ENCODE peak calls at places on chromosome 3, in ten cellular contexts. F is RWPE2, K is IMR-90, C is K562, N is upper lobe of right lung, B is lung, Z is heart right ventricle, S is lower lobe of right lung, L is left lung, X is gastrocnemius medialis. D is an unnamed sample.

GRCh38 chr3:23648965-23649328 is 156.8 kb upstream of the UBE2E1 start:
- ATAC-seq in Z (no peak), C (no peak), B (no peak), X (no peak), K (no peak), L (no peak), N (no peak), F (no peak), S (no peak), D (no peak)

GRCh38 chr3:143535994-143536784 is 312.1 kb downstream of the SLC9A9 start:
- ATAC-seq in F (no peak), K (peak; percentile 24), X (no peak), C (no peak), S (no peak), N (no peak), Z (no peak), B (no peak), L (no peak), D (no peak)

GRCh38 chr3:464255-464654 is 267.7 kb downstream of the CHL1 start:
- ATAC-seq in X (no peak), N (no peak), B (no peak), Z (no peak), C (no peak), L (no peak), K (no peak), F (no peak), S (no peak), D (no peak)

GRCh38 chr3:85255954-85256353 is 297.2 kb downstream of the CADM2 start:
- ATAC-seq in C (no peak), K (peak; percentile 49), F (no peak), Z (no peak), L (no peak), B (no peak), X (no peak), S (no peak), N (no peak), D (no peak)

GRCh38 chr3:41339758-41340157 is 140.5 kb downstream of the CTNNB1 start:
- ATAC-seq in X (no peak), C (no peak), B (no peak), S (no peak), K (no peak), Z (no peak), F (no peak), L (no peak), N (no peak), D (no peak)

GRCh38 chr3:134487406-134487805 is 1.5 kb downstream of the CEP63 start:
- ATAC-seq in N (no peak), X (no peak), Z (no peak), B (no peak), L (no peak), C (no peak), F (no peak), K (no peak), S (no peak), D (no peak)

GRCh38 chr3:64141476-64141875 is 83.8 kb downstream of the PRICKLE2 start:
- ATAC-seq in F (no peak), B (no peak), N (no peak), C (no peak), S (no peak), L (no peak), Z (no peak), K (peak; percentile 70), X (no peak), D (no peak)

GRCh38 chr3:173103469-173103868 is 37.6 kb downstream of the SPATA16 start:
- ATAC-seq in N (no peak), K (no peak), F (no peak), C (no peak), L (no peak), Z (no peak), B (no peak), X (no peak), S (no peak), D (no peak)

GRCh38 chr3:69408989-69409388 is 23.1 kb upstream of the FRMD4B start:
- ATAC-seq in L (peak; percentile 26), N (no peak), B (no peak), K (no peak), C (no peak), Z (peak; percentile 59), F (no peak), S (peak; percentile 6), X (no peak), D (peak; percentile 71)

GRCh38 chr3:18891641-18892040 is 256.7 kb upstream of the KCNH8 start:
- ATAC-seq in S (no peak), L (no peak), F (no peak), N (no peak), Z (no peak), X (no peak), B (no peak), K (no peak), C (no peak), D (no peak)

GRCh38 chr3:4826237-4827100 is 152.8 kb upstream of the BHLHE40 start:
- ATAC-seq in N (peak; percentile 62), L (peak; percentile 71), K (no peak), S (peak; percentile 68), F (peak; percentile 8), B (peak; percentile 70), C (no peak), X (peak; percentile 72), Z (peak; percentile 87), D (peak; percentile 80)
- H3K27ac ChIP-seq in N (peak overlapping the region; percentile 76), L (peak overlapping the region; percentile 84), K (no peak overlapping the region), S (peak overlapping the region; percentile 75), F (peak overlapping the region; percentile 88), B (peak overlapping the region; percentile 94), C (peak overlapping the region; percentile 16), X (peak overlapping the region; percentile 80), Z (peak overlapping the region; percentile 21), D (peak overlapping the region; percentile 69)

DNA sequence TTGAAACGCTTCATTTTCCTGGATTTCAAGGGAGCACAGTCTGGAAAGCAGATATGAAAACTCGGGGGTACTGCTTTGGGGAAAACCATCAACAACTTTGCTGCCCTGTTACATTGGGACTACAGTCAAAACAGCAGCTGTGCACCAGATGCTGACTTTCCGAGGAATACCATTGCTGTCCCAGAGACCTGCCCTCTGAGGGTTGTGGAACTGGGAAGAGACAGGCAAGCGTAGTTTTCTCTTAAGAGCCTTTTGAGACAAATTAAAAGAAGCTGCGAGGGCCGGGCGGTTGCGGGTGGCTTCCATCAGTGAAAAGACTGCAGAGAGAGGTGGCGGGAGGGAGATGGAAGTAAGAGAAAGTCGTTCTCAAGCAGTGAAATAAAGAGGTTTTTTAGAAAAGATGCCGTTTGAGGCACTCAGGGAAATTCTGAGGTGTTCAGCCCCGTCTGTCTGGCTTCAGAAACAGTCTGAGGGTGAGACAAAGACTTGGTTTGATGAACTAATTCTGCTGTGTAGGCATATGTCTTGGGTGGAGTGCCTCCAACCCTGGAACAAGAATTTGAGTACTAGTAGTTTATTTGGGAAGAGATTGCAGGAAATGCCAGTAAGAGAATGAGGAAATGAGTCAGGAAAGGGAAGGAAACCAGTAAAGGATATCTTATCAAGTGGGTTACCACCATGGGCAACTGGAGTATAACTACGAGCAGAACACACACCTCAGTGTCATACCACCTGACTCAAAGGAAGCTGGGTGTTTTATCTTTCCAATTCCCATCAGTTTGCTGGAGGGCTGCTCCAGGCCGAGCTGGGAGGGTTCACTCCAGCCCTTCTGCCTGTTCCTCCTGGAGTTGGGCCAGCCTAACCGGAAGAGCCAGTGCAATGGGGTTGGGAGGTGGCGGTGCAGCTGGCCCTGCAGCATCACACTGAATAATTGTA is 75.1 kb downstream of the TGFBR2 start:
- ATAC-seq in L (peak; percentile 49), F (peak; percentile 66), C (no peak), K (peak; percentile 63), B (peak; percentile 63), X (peak; percentile 28), Z (peak; percentile 81), N (peak; percentile 70), S (peak; percentile 59), D (peak; percentile 77)
- H3K27ac ChIP-seq in L (peak overlapping the region; percentile 45), F (peak overlapping the region; percentile 94), C (no peak overlapping the region), K (peak overlapping the region; percentile 18), B (peak overlapping the region; percentile 80), X (peak overlapping the region; percentile 56), Z (peak overlapping the region; percentile 51), N (peak overlapping the region; percentile 76), S (peak overlapping the region; percentile 66), D (peak overlapping the region; percentile 77)

DNA sequence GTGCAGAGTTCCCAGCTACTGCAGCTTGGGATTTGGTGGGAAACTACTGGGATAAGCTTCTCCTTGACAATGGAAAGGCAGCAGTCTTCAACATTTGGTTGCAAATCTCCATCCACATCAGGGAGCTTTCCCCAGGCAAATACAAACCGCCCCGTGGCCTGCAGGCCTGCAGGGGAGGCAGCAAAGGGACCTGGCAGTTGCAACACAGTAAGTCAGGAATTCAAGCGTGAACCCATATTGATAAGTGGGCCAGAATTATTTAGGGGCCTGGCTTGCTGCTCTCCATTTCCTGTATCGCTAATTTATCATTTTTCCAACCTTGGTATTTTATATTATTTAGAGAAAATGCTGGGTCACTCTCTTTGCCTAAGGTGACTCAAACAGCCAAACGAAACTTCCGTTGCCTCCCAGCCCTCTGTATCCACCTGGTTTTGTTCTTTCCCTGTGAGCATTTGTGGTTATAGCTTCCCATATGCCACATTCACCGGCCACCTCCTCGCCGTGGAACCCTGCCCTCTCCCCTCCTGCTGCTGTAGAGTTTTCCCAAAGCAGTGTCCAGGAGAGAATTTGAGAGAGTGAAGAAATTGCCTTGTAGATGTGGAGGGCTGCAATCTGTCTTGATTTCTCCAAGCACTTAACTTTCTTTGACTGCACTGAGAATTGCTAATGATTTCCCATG is 34.8 kb downstream of the B3GALNT1 start:
- ATAC-seq in N (no peak), F (no peak), L (peak; percentile 17), B (no peak), S (no peak), K (no peak), Z (no peak), C (no peak), X (no peak), D (no peak)
- H3K27ac ChIP-seq in N (no peak overlapping the region), F (peak overlapping the region; percentile 28), L (no peak overlapping the region), B (peak overlapping the region; percentile 13), S (no peak overlapping the region), K (no peak overlapping the region), Z (no peak overlapping the region), C (no peak overlapping the region), X (no peak overlapping the region), D (no peak overlapping the region)

DNA sequence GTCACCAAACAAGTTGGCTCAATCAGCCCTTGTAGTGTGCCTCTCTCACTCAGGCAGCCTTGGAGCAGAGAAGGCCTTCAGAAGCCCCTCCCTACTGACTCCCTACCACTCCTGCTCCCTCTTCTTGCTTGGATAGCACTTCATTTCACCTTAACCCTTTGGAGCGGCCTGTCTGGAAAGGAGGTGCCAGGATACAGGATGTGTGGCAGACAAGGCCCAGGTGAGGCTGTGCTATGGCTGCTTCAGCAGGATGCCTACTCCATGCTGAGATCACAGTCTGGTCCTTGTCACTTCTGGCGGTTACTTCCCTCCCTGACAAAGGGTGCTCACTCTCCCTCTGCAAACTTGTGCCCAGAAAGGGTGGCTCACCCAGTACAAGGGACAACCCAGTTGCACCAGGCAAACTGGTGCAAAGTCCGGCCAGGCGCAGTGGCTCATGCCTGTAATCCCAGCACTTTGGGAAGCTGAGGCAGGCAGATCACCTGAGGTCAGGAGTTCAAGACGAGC is 1.0 kb downstream of the MON1A start:
- ATAC-seq in Z (no peak), K (no peak), B (no peak), X (no peak), N (peak; percentile 37), F (no peak), C (no peak), L (peak; percentile 66), S (peak; percentile 33), D (no peak)
- H3K27ac ChIP-seq in Z (no peak overlapping the region), K (no peak overlapping the region), B (peak overlapping the region; percentile 67), X (no peak overlapping the region), N (peak overlapping the region; percentile 85), F (peak overlapping the region; percentile 42), C (no peak overlapping the region), L (peak overlapping the region; percentile 87), S (peak overlapping the region; percentile 33), D (no peak overlapping the region)

GRCh38 chr3:66588340-66588847 is 87.6 kb upstream of the LRIG1 start:
- ATAC-seq in S (no peak), F (peak; percentile 93), B (peak; percentile 11), C (no peak), X (no peak), Z (no peak), L (no peak), K (peak; percentile 83), N (no peak), D (no peak)
- H3K27ac ChIP-seq in S (no peak overlapping the region), F (peak overlapping the region; percentile 34), B (no peak overlapping the region), C (no peak overlapping the region), X (no peak overlapping the region), Z (no peak overlapping the region), L (no peak overlapping the region), K (no peak overlapping the region), N (no peak overlapping the region), D (no peak overlapping the region)